ENCODE peak calls at places on chromosomes 13 and 19, in five cellular contexts. One of them, this sample, is unnamed.

GRCh38 chr13:113110852-113111315 is 5.3 kb downstream of the F7 start:
- DNase-seq in right atrium auricular region: no peak
- DNase-seq in neural progenitor cell: no peak
- DNase-seq in AG09309: no peak
- DNase-seq in fibroblast of villous mesenchyme: no peak
- DNase-seq in this sample: no peak

GRCh38 chr13:112912726-112913440 is 56.1 kb upstream of the MCF2L start:
- DNase-seq in AG09309: no peak
- DNase-seq in fibroblast of villous mesenchyme: no peak
- DNase-seq in neural progenitor cell: no peak
- DNase-seq in right atrium auricular region: no peak
- DNase-seq in this sample: no peak

GRCh38 chr19:926595-927043 is 784 bp downstream of the ARID3A start:
- DNase-seq in neural progenitor cell: peak; percentile 65
- DNase-seq in AG09309: no peak
- DNase-seq in fibroblast of villous mesenchyme: no peak
- DNase-seq in right atrium auricular region: peak; percentile 72
- DNase-seq in this sample: peak; percentile 45

GRCh38 chr13:33776510-33776909 is 41.4 kb upstream of the RFC3 start:
- DNase-seq in right atrium auricular region: no peak
- DNase-seq in fibroblast of villous mesenchyme: no peak
- DNase-seq in AG09309: no peak
- DNase-seq in neural progenitor cell: no peak
- DNase-seq in this sample: no peak

GRCh38 chr13:76293751-76294150 is 592.5 kb downstream of the KCTD12 start:
- DNase-seq in neural progenitor cell: no peak
- DNase-seq in AG09309: no peak
- DNase-seq in right atrium auricular region: no peak
- DNase-seq in fibroblast of villous mesenchyme: no peak
- DNase-seq in this sample: peak; percentile 29

GRCh38 chr13:110308377-110309158 is 1.5 kb downstream of the COL4A2 start:
- DNase-seq in right atrium auricular region: peak; percentile 61
- DNase-seq in fibroblast of villous mesenchyme: peak; percentile 69
- DNase-seq in neural progenitor cell: peak; percentile 84
- DNase-seq in AG09309: no peak
- DNase-seq in this sample: peak; percentile 64

GRCh38 chr13:36724141-36724540 is 50.3 kb downstream of the SERTM1 start:
- DNase-seq in right atrium auricular region: no peak
- DNase-seq in neural progenitor cell: no peak
- DNase-seq in AG09309: no peak
- DNase-seq in fibroblast of villous mesenchyme: no peak
- DNase-seq in this sample: no peak

GRCh38 chr13:36490055-36490454 is 57.8 kb downstream of the CCNA1 start:
- DNase-seq in right atrium auricular region: no peak
- DNase-seq in fibroblast of villous mesenchyme: no peak
- DNase-seq in AG09309: no peak
- DNase-seq in neural progenitor cell: no peak
- DNase-seq in this sample: no peak

GRCh38 chr13:33642374-33643065 is 175.4 kb upstream of the RFC3 start:
- DNase-seq in neural progenitor cell: peak; percentile 7
- DNase-seq in right atrium auricular region: peak; percentile 65
- DNase-seq in AG09309: peak; percentile 54
- DNase-seq in fibroblast of villous mesenchyme: peak; percentile 99
- DNase-seq in this sample: peak; percentile 96

GRCh38 chr19:53942001-53942786 is 20.5 kb upstream of the CACNG8 start:
- DNase-seq in AG09309: no peak
- DNase-seq in right atrium auricular region: no peak
- DNase-seq in neural progenitor cell: peak; percentile 96
- DNase-seq in fibroblast of villous mesenchyme: peak; percentile 13
- DNase-seq in this sample: peak; percentile 10

GRCh38 chr19:34734601-34735103 is 609 bp downstream of the ZNF181 start:
- DNase-seq in AG09309: no peak
- DNase-seq in right atrium auricular region: no peak
- DNase-seq in fibroblast of villous mesenchyme: no peak
- DNase-seq in neural progenitor cell: peak; percentile 7
- DNase-seq in this sample: no peak

GRCh38 chr13:31875134-31875533 is 135.8 kb downstream of the RXFP2 start:
- DNase-seq in right atrium auricular region: no peak
- DNase-seq in neural progenitor cell: no peak
- DNase-seq in fibroblast of villous mesenchyme: no peak
- DNase-seq in AG09309: no peak
- DNase-seq in this sample: peak; percentile 25

GRCh38 chr19:18173572-18174294 is at the start of gene IFI30:
- DNase-seq in fibroblast of villous mesenchyme: no peak
- DNase-seq in right atrium auricular region: no peak
- DNase-seq in neural progenitor cell: peak; percentile 76
- DNase-seq in AG09309: no peak
- DNase-seq in this sample: peak; percentile 25

GRCh38 chr13:110834572-110834971 is 80.3 kb downstream of the ANKRD10 start:
- DNase-seq in AG09309: no peak
- DNase-seq in right atrium auricular region: no peak
- DNase-seq in fibroblast of villous mesenchyme: no peak
- DNase-seq in neural progenitor cell: no peak
- DNase-seq in this sample: no peak

GRCh38 chr13:38582133-38582532 is 104.7 kb upstream of the FREM2 start:
- DNase-seq in AG09309: no peak
- DNase-seq in fibroblast of villous mesenchyme: peak; percentile 46
- DNase-seq in right atrium auricular region: no peak
- DNase-seq in neural progenitor cell: peak; percentile 61
- DNase-seq in this sample: peak; percentile 23

GRCh38 chr19:10812902-10813404 is 23.1 kb downstream of the TMED1 start:
- DNase-seq in AG09309: peak; percentile 86
- DNase-seq in fibroblast of villous mesenchyme: peak; percentile 95
- DNase-seq in neural progenitor cell: no peak
- DNase-seq in right atrium auricular region: peak; percentile 71
- DNase-seq in this sample: peak; percentile 97

GRCh38 chr19:52214241-52214640 is 24.4 kb downstream of the PPP2R1A start:
- DNase-seq in AG09309: no peak
- DNase-seq in neural progenitor cell: no peak
- DNase-seq in fibroblast of villous mesenchyme: no peak
- DNase-seq in right atrium auricular region: no peak
- DNase-seq in this sample: no peak

GRCh38 chr19:55433292-55433691 is 9.8 kb downstream of the SHISA7 start:
- DNase-seq in neural progenitor cell: no peak
- DNase-seq in AG09309: no peak
- DNase-seq in right atrium auricular region: no peak
- DNase-seq in fibroblast of villous mesenchyme: no peak
- DNase-seq in this sample: no peak

GRCh38 chr13:46735425-46735824 is 61.5 kb downstream of the ESD start:
- DNase-seq in fibroblast of villous mesenchyme: no peak
- DNase-seq in right atrium auricular region: no peak
- DNase-seq in AG09309: no peak
- DNase-seq in neural progenitor cell: no peak
- DNase-seq in this sample: no peak

GRCh38 chr19:15296353-15296752 is 36.0 kb downstream of the BRD4 start:
- DNase-seq in neural progenitor cell: no peak
- DNase-seq in fibroblast of villous mesenchyme: peak; percentile 56
- DNase-seq in AG09309: no peak
- DNase-seq in right atrium auricular region: no peak
- DNase-seq in this sample: no peak

GRCh38 chr19:57664269-57665127 is 4.2 kb upstream of the ZSCAN4 start:
- DNase-seq in right atrium auricular region: peak; percentile 60
- DNase-seq in AG09309: no peak
- DNase-seq in neural progenitor cell: peak; percentile 83
- DNase-seq in fibroblast of villous mesenchyme: peak; percentile 63
- DNase-seq in this sample: peak; percentile 28

GRCh38 chr13:51241720-51242119 is 19.5 kb downstream of the FAM124A start:
- DNase-seq in neural progenitor cell: no peak
- DNase-seq in right atrium auricular region: no peak
- DNase-seq in AG09309: peak; percentile 46
- DNase-seq in fibroblast of villous mesenchyme: peak; percentile 92
- DNase-seq in this sample: peak; percentile 95

GRCh38 chr19:33071887-33072286 is 7.2 kb upstream of the RHPN2 start:
- DNase-seq in fibroblast of villous mesenchyme: peak; percentile 9
- DNase-seq in right atrium auricular region: no peak
- DNase-seq in neural progenitor cell: no peak
- DNase-seq in AG09309: no peak
- DNase-seq in this sample: no peak

GRCh38 chr19:56811480-56811879 is 29.0 kb downstream of the PEG3 start:
- DNase-seq in right atrium auricular region: no peak
- DNase-seq in fibroblast of villous mesenchyme: no peak
- DNase-seq in AG09309: no peak
- DNase-seq in neural progenitor cell: no peak
- DNase-seq in this sample: no peak

GRCh38 chr13:19089315-19089714 is 92.3 kb downstream of the TUBA3C start:
- DNase-seq in neural progenitor cell: no peak
- DNase-seq in right atrium auricular region: no peak
- DNase-seq in AG09309: no peak
- DNase-seq in fibroblast of villous mesenchyme: no peak
- DNase-seq in this sample: no peak

GRCh38 chr13:99749627-99750026 is 221.9 kb downstream of the ZIC5 start:
- DNase-seq in neural progenitor cell: peak; percentile 49
- DNase-seq in fibroblast of villous mesenchyme: no peak
- DNase-seq in AG09309: no peak
- DNase-seq in right atrium auricular region: no peak
- DNase-seq in this sample: no peak

GRCh38 chr19:54017266-54017665 is 25.8 kb downstream of the CACNG6 start:
- DNase-seq in right atrium auricular region: no peak
- DNase-seq in AG09309: no peak
- DNase-seq in neural progenitor cell: no peak
- DNase-seq in fibroblast of villous mesenchyme: peak; percentile 77
- DNase-seq in this sample: peak; percentile 31

GRCh38 chr13:110307697-110308376 is 753 bp downstream of the COL4A2 start:
- DNase-seq in fibroblast of villous mesenchyme: peak; percentile 63
- DNase-seq in neural progenitor cell: peak; percentile 59
- DNase-seq in AG09309: no peak
- DNase-seq in right atrium auricular region: peak; percentile 61
- DNase-seq in this sample: no peak

GRCh38 chr19:46598372-46598917 is 2.7 kb upstream of the CALM3 start:
- DNase-seq in AG09309: no peak
- DNase-seq in neural progenitor cell: no peak
- DNase-seq in right atrium auricular region: no peak
- DNase-seq in fibroblast of villous mesenchyme: no peak
- DNase-seq in this sample: no peak

GRCh38 chr19:46600393-46601317 is 475 bp upstream of the CALM3 start:
- DNase-seq in right atrium auricular region: peak; percentile 98
- DNase-seq in AG09309: peak; percentile 94
- DNase-seq in fibroblast of villous mesenchyme: peak; percentile 99
- DNase-seq in neural progenitor cell: peak; percentile 99
- DNase-seq in this sample: peak; percentile 97

GRCh38 chr19:46601318-46602224 is at the start of gene CALM3:
- DNase-seq in right atrium auricular region: peak; percentile 57
- DNase-seq in fibroblast of villous mesenchyme: no peak
- DNase-seq in AG09309: no peak
- DNase-seq in neural progenitor cell: peak; percentile 39
- DNase-seq in this sample: no peak

GRCh38 chr19:46602392-46603194 is 1.5 kb downstream of the CALM3 start:
- DNase-seq in right atrium auricular region: peak; percentile 66
- DNase-seq in AG09309: no peak
- DNase-seq in fibroblast of villous mesenchyme: no peak
- DNase-seq in neural progenitor cell: no peak
- DNase-seq in this sample: no peak

GRCh38 chr19:46599716-46600392 is 1.3 kb upstream of the CALM3 start:
- DNase-seq in fibroblast of villous mesenchyme: no peak
- DNase-seq in right atrium auricular region: peak; percentile 43
- DNase-seq in neural progenitor cell: no peak
- DNase-seq in AG09309: no peak
- DNase-seq in this sample: no peak
- H3K4me3 ChIP-seq in fibroblast of villous mesenchyme: peak overlapping the region; percentile 69
- H3K4me3 ChIP-seq in right atrium auricular region: peak overlapping the region; percentile 98
- H3K4me3 ChIP-seq in neural progenitor cell: peak overlapping the region; percentile 100
- H3K4me3 ChIP-seq in AG09309: peak overlapping the region; percentile 91
- H3K4me3 ChIP-seq in this sample: peak overlapping the region; percentile 63

GRCh38 chr19:48670699-48671455 is 1.9 kb downstream of the NTN5 start:
- DNase-seq in fibroblast of villous mesenchyme: no peak
- DNase-seq in right atrium auricular region: no peak
- DNase-seq in AG09309: no peak
- DNase-seq in neural progenitor cell: no peak
- DNase-seq in this sample: no peak
- TF ChIP-seq CTCF in fibroblast of villous mesenchyme: no peak
- TF ChIP-seq CTCF in right atrium auricular region: no peak
- TF ChIP-seq CTCF in AG09309: no peak
- TF ChIP-seq CTCF in neural progenitor cell: no peak
- TF ChIP-seq CTCF in this sample: no peak

GRCh38 chr13:103303078-103303651 is 236.9 kb upstream of the SLC10A2 start:
- DNase-seq in right atrium auricular region: no peak
- DNase-seq in neural progenitor cell: no peak
- DNase-seq in fibroblast of villous mesenchyme: no peak
- DNase-seq in AG09309: no peak
- DNase-seq in this sample: no peak

GRCh38 chr13:103312467-103312866 is 246.2 kb upstream of the SLC10A2 start:
- DNase-seq in right atrium auricular region: no peak
- DNase-seq in neural progenitor cell: no peak
- DNase-seq in fibroblast of villous mesenchyme: no peak
- DNase-seq in AG09309: no peak
- DNase-seq in this sample: no peak

GRCh38 chr13:103308700-103309099 is 242.5 kb upstream of the SLC10A2 start:
- DNase-seq in right atrium auricular region: no peak
- DNase-seq in neural progenitor cell: no peak
- DNase-seq in AG09309: no peak
- DNase-seq in fibroblast of villous mesenchyme: no peak
- DNase-seq in this sample: no peak
- H3K4me3 ChIP-seq in right atrium auricular region: no peak overlapping the region
- H3K4me3 ChIP-seq in neural progenitor cell: no peak overlapping the region
- H3K4me3 ChIP-seq in AG09309: no peak overlapping the region
- H3K4me3 ChIP-seq in fibroblast of villous mesenchyme: no peak overlapping the region
- H3K4me3 ChIP-seq in this sample: no peak overlapping the region

GRCh38 chr13:41411060-41411459 is 46.3 kb upstream of the RGCC start:
- DNase-seq in right atrium auricular region: no peak
- DNase-seq in AG09309: no peak
- DNase-seq in neural progenitor cell: no peak
- DNase-seq in fibroblast of villous mesenchyme: no peak
- DNase-seq in this sample: no peak

GRCh38 chr13:41408061-41408460 is 49.3 kb upstream of the RGCC start:
- DNase-seq in right atrium auricular region: no peak
- DNase-seq in neural progenitor cell: no peak
- DNase-seq in AG09309: no peak
- DNase-seq in fibroblast of villous mesenchyme: no peak
- DNase-seq in this sample: peak; percentile 62

GRCh38 chr13:41409611-41410010 is 47.7 kb upstream of the RGCC start:
- DNase-seq in AG09309: no peak
- DNase-seq in neural progenitor cell: no peak
- DNase-seq in right atrium auricular region: no peak
- DNase-seq in fibroblast of villous mesenchyme: no peak
- DNase-seq in this sample: no peak

GRCh38 chr13:41413907-41414306 is 43.4 kb upstream of the RGCC start:
- DNase-seq in fibroblast of villous mesenchyme: no peak
- DNase-seq in AG09309: no peak
- DNase-seq in right atrium auricular region: no peak
- DNase-seq in neural progenitor cell: no peak
- DNase-seq in this sample: no peak

DNA sequence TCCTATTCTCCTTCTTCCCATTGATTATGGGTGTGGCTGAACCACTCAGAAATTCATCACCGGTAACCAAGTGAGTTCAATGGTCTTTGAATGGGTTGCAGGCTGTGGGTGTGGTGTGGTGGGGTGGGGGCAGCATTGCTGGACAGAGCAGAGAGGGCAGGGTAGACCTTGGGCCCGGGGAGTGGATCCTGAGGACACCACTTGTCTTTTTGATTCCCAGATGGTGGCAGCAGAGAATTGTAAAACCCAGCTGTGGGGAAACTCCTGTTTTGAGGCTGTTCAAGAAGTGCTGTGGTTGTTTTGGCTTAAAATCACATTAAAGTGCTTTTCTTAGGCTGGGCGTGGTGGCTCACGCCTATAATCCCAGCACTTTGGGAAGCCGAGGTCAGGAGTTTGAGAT is 45.8 kb upstream of the RGCC start:
- DNase-seq in AG09309: peak; percentile 46
- DNase-seq in neural progenitor cell: peak; percentile 57
- DNase-seq in fibroblast of villous mesenchyme: peak; percentile 79
- DNase-seq in right atrium auricular region: no peak
- DNase-seq in this sample: peak; percentile 68
- TF ChIP-seq CTCF in AG09309: peak; percentile 62
- TF ChIP-seq CTCF in neural progenitor cell: peak; percentile 55
- TF ChIP-seq CTCF in fibroblast of villous mesenchyme: peak; percentile 52
- TF ChIP-seq CTCF in right atrium auricular region: peak; percentile 49
- TF ChIP-seq CTCF in this sample: peak; percentile 43